ENCODE peak calls at places on chromosomes 3 and 15, in seven cellular contexts. K is hepatocyte, W is uterus, F is right lobe of liver, T is heart right ventricle, N is PC-9, M is sigmoid colon. C is an unnamed sample. For H3K4me1, the result is how much of the 10 kb centered on the place peaks cover.

GRCh38 chr3:127137113-127137512 is 55.8 kb upstream of the PRR23E start:
- DNase-seq in K (no peak), N (no peak), F (no peak), M (no peak), T (peak), W (no peak), C (no peak)

GRCh38 chr3:105958237-105959000 is 89.6 kb upstream of the CBLB start:
- DNase-seq in K (no peak), F (no peak), W (no peak), M (no peak), N (no peak), T (no peak), C (no peak)

GRCh38 chr3:151425640-151426336 is 35.1 kb downstream of the IGSF10 start:
- DNase-seq in K (no peak), N (no peak), T (no peak), W (no peak), M (no peak), F (no peak), C (no peak)

GRCh38 chr3:190862209-190863118 is at the start of gene GMNC:
- DNase-seq in K (peak), W (peak), F (peak), N (peak), T (peak), M (peak), C (peak)

GRCh38 chr3:106184540-106185457 is 316.0 kb upstream of the CBLB start:
- DNase-seq in T (no peak), M (no peak), F (no peak), K (no peak), N (no peak), W (no peak), C (no peak)

GRCh38 chr3:65732060-65732933 is 306.4 kb downstream of the MAGI1 start:
- DNase-seq in F (no peak), M (no peak), W (no peak), K (peak), N (peak), T (peak), C (no peak)

GRCh38 chr15:61032600-61033286 is 196.4 kb downstream of the RORA start:
- DNase-seq in M (no peak), F (no peak), K (no peak), W (no peak), N (no peak), T (no peak), C (no peak)

GRCh38 chr15:61639491-61639890 is 410.4 kb upstream of the RORA start:
- DNase-seq in W (no peak), T (no peak), M (no peak), N (no peak), K (no peak), F (no peak), C (no peak)

GRCh38 chr3:124607163-124607562 is 123.1 kb upstream of the UMPS start:
- DNase-seq in M (no peak), W (no peak), K (no peak), T (no peak), F (no peak), N (peak), C (no peak)

GRCh38 chr3:161989012-161989411 is 492.4 kb downstream of the OTOL1 start:
- DNase-seq in M (no peak), W (no peak), T (no peak), N (no peak), F (no peak), K (no peak), C (no peak)

GRCh38 chr3:30282052-30282708 is 324.2 kb upstream of the TGFBR2 start:
- DNase-seq in W (no peak), K (no peak), M (no peak), N (no peak), F (no peak), T (no peak), C (no peak)

GRCh38 chr3:112884678-112885290 is 38.1 kb upstream of the CD200R1L start:
- DNase-seq in M (no peak), W (no peak), F (peak), K (no peak), T (no peak), N (no peak), C (peak)

GRCh38 chr3:43468141-43468540 is 153.7 kb downstream of the ANO10 start:
- DNase-seq in W (no peak), F (no peak), N (no peak), K (no peak), T (no peak), M (no peak), C (no peak)

GRCh38 chr3:112976001-112976400 is 1.1 kb upstream of the CD200R1 start:
- DNase-seq in W (no peak), F (no peak), N (no peak), M (no peak), T (no peak), K (no peak), C (no peak)

GRCh38 chr15:73283341-73283962 is 85.3 kb downstream of the HCN4 start:
- DNase-seq in K (no peak), M (no peak), W (no peak), T (no peak), F (no peak), N (no peak), C (no peak)

GRCh38 chr3:188179006-188179966 is 25.3 kb downstream of the LPP start:
- DNase-seq in T (peak), N (peak), W (peak), M (peak), K (peak), F (no peak), C (peak)

GRCh38 chr3:196996454-196997265 is 28.0 kb upstream of the PIGZ start:
- DNase-seq in W (no peak), T (no peak), F (peak), N (no peak), M (peak), K (no peak), C (no peak)

GRCh38 chr15:74312445-74313007 is 54.9 kb downstream of the CYP11A1 start:
- DNase-seq in K (no peak), F (no peak), T (no peak), N (no peak), W (no peak), M (no peak), C (no peak)

GRCh38 chr15:45634442-45635190 is at the start of gene SQOR:
- DNase-seq in W (peak), T (peak), K (peak), M (peak), F (peak), N (peak), C (peak)

GRCh38 chr15:69623521-69624513 is 171.2 kb downstream of the RPLP1 start:
- DNase-seq in T (peak), W (no peak), N (no peak), M (no peak), K (no peak), F (no peak), C (no peak)

GRCh38 chr3:193594946-193595689 is 2.1 kb downstream of the OPA1 start:
- DNase-seq in M (no peak), F (no peak), W (no peak), T (no peak), N (peak), K (no peak), C (no peak)

GRCh38 chr3:50525987-50526386 is 22.6 kb upstream of the CACNA2D2 start:
- DNase-seq in K (peak), F (no peak), W (no peak), T (no peak), N (no peak), M (no peak), C (peak)

DNA sequence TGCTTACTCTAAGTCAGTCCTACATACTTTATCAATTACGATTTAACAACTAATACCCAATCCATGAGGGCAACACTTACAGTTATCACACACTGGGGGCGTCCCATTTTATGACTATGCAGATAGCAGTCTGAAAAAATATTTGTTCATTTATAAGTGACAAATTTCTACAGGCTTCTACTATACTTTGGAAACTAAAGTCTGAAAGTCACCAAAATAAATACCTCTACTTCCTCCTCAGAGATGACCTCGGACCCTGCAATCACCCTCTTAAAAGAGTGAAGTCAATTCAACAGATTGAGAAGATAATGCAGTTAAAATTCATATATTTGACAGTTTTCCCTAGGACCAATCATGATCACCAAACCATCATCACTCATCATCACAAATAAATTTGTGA is 76.6 kb downstream of the GSK3B start:
- DNase-seq in W (no peak), F (no peak), M (no peak), K (no peak), N (no peak), T (no peak), C (no peak)
- H3K4me1 ChIP-seq in W (under half), F (under half), M (half or more), K (under half), N (under half), T (half or more), C (under half)

DNA sequence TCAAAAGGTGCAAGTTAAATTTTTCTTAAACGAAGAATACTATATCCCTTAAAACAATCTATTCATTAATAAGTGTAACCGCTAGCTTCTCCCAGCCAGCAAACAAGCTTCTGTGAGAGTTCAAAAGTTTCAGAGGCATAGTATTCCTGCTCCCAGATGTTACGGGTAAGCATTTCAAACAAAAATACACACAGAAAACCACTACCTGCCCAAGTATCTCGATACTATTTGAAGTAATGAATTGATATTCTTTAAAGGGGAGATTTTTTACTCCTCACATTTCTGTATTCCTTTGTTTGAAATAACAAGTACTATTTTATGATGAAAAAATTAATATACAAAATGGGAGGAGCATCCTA is 1.5 kb downstream of the TJP1 start:
- DNase-seq in K (no peak), M (no peak), N (no peak), F (no peak), W (no peak), T (no peak), C (no peak)
- H3K27ac ChIP-seq in K (peak), M (peak), N (peak), F (peak), W (peak), T (peak), C (peak)

GRCh38 chr15:47715856-47716445 is 1.4 kb upstream of the SEMA6D start:
- DNase-seq in W (no peak), M (no peak), K (no peak), T (peak), N (no peak), F (no peak), C (peak)

GRCh38 chr15:47718474-47719440 is 1.5 kb downstream of the SEMA6D start:
- DNase-seq in M (no peak), K (peak), W (no peak), T (peak), N (no peak), F (no peak), C (peak)

GRCh38 chr15:47719730-47720129 is 2.4 kb downstream of the SEMA6D start:
- DNase-seq in N (no peak), M (no peak), K (no peak), F (no peak), T (no peak), W (no peak), C (no peak)

GRCh38 chr15:47715402-47715801 is 1.9 kb upstream of the SEMA6D start:
- DNase-seq in F (no peak), T (no peak), K (no peak), N (no peak), W (no peak), M (no peak), C (no peak)

GRCh38 chr15:47717036-47717611 is at the start of gene SEMA6D:
- DNase-seq in W (peak), K (peak), M (peak), F (peak), N (no peak), T (peak), C (peak)
- TF ChIP-seq CTCF in W (peak), K (peak), M (no peak), F (peak), N (no peak), T (peak), C (peak)

GRCh38 chr3:36909181-36909580 is 35.7 kb downstream of the TRANK1 start:
- DNase-seq in N (no peak), F (no peak), W (no peak), K (no peak), T (no peak), M (no peak), C (no peak)
- H3K4me1 ChIP-seq in N (under half), F (under half), W (under half), K (under half), T (under half), M (under half), C (under half)

GRCh38 chr15:62849316-62850129 is 193.0 kb upstream of the TPM1 start:
- DNase-seq in T (no peak), K (no peak), F (no peak), M (no peak), N (no peak), W (no peak), C (no peak)
- H3K27ac ChIP-seq in T (no peak), K (no peak), F (no peak), M (peak), N (peak), W (no peak), C (no peak)

GRCh38 chr15:90037961-90038633 is 37.0 kb downstream of the ZNF710 start:
- DNase-seq in M (peak), T (no peak), F (peak), W (no peak), N (no peak), K (peak), C (no peak)
- TF ChIP-seq CTCF in M (no peak), T (no peak), F (no peak), W (no peak), N (no peak), K (no peak), C (no peak)

GRCh38 chr15:43871835-43872234 is 45.0 kb downstream of the WDR76 start:
- DNase-seq in F (no peak), K (no peak), W (no peak), T (no peak), M (no peak), N (no peak), C (no peak)

GRCh38 chr15:43873651-43874050 is 46.8 kb downstream of the WDR76 start:
- DNase-seq in W (no peak), M (no peak), T (no peak), F (no peak), K (no peak), N (no peak), C (no peak)

GRCh38 chr15:43867096-43867495 is 40.3 kb downstream of the WDR76 start:
- DNase-seq in M (no peak), N (no peak), F (no peak), K (peak), T (no peak), W (no peak), C (no peak)

GRCh38 chr15:43872416-43873020 is 45.7 kb downstream of the WDR76 start:
- DNase-seq in W (no peak), N (peak), T (peak), K (peak), M (no peak), F (no peak), C (no peak)

GRCh38 chr15:43868412-43868811 is 41.6 kb downstream of the WDR76 start:
- DNase-seq in W (no peak), M (no peak), N (no peak), K (no peak), T (no peak), F (no peak), C (no peak)
- H3K4me1 ChIP-seq in W (under half), M (under half), N (under half), K (under half), T (under half), F (under half), C (under half)

GRCh38 chr15:29799859-29800258 is 22.4 kb downstream of the TJP1 start:
- DNase-seq in W (no peak), M (no peak), T (no peak), N (no peak), F (no peak), K (no peak), C (no peak)
- H3K27ac ChIP-seq in W (peak), M (no peak), T (peak), N (no peak), F (no peak), K (peak), C (peak)